ENCODE peak calls at places on chromosomes 13 and 19, in four cellular contexts. W is A549, I is osteoblast, B is right lobe of liver. S is an unnamed sample.
A peak's percentile ranks its signal among the peaks of the same experiment; 100 is the strongest.

GRCh38 chr13:85261757-85262346 is 537.4 kb downstream of the SLITRK6 start:
- DNase-seq in W (no peak), I (no peak), B (no peak), S (no peak)

GRCh38 chr19:49553451-49554271 is 25.9 kb downstream of the RCN3 start:
- DNase-seq in W (no peak), I (peak; percentile 98), B (no peak), S (peak; percentile 80)

GRCh38 chr13:102825921-102826706 is 19.7 kb upstream of the ERCC5 start:
- DNase-seq in W (no peak), I (peak; percentile 41), B (no peak), S (no peak)

GRCh38 chr13:65999441-65999840 is 1230.7 kb downstream of the PCDH9 start:
- DNase-seq in W (no peak), I (no peak), B (no peak), S (no peak)

GRCh38 chr19:12787458-12787857 is 3.8 kb upstream of the JUNB start:
- DNase-seq in W (no peak), I (no peak), B (no peak), S (no peak)

GRCh38 chr13:48403929-48404328 is 9.0 kb downstream of the LPAR6 start:
- DNase-seq in W (no peak), I (no peak), B (no peak), S (no peak)

GRCh38 chr13:33994826-33995502 is 177.0 kb downstream of the RFC3 start:
- DNase-seq in W (no peak), I (no peak), B (no peak), S (no peak)

GRCh38 chr19:14718522-14719113 is 28.8 kb downstream of the ZNF333 start:
- DNase-seq in W (no peak), I (no peak), B (no peak), S (no peak)

GRCh38 chr13:98992355-98992754 is 14.5 kb upstream of the DOCK9 start:
- DNase-seq in W (no peak), I (no peak), B (no peak), S (no peak)

GRCh38 chr19:1259873-1260748 is 9.0 kb upstream of the CIRBP start:
- DNase-seq in W (no peak), I (peak; percentile 93), B (no peak), S (peak; percentile 76)

GRCh38 chr13:113112893-113113845 is 7.6 kb downstream of the F7 start:
- DNase-seq in W (no peak), I (peak; percentile 58), B (no peak), S (no peak)

GRCh38 chr13:113110852-113111315 is 5.3 kb downstream of the F7 start:
- DNase-seq in W (no peak), I (peak; percentile 26), B (peak; percentile 45), S (no peak)

GRCh38 chr13:113106666-113107065 is 1.1 kb downstream of the F7 start:
- DNase-seq in W (no peak), I (no peak), B (no peak), S (no peak)

GRCh38 chr13:113109151-113110047 is 3.8 kb downstream of the F7 start:
- DNase-seq in W (no peak), I (peak; percentile 66), B (peak; percentile 53), S (peak; percentile 60)

DNA sequence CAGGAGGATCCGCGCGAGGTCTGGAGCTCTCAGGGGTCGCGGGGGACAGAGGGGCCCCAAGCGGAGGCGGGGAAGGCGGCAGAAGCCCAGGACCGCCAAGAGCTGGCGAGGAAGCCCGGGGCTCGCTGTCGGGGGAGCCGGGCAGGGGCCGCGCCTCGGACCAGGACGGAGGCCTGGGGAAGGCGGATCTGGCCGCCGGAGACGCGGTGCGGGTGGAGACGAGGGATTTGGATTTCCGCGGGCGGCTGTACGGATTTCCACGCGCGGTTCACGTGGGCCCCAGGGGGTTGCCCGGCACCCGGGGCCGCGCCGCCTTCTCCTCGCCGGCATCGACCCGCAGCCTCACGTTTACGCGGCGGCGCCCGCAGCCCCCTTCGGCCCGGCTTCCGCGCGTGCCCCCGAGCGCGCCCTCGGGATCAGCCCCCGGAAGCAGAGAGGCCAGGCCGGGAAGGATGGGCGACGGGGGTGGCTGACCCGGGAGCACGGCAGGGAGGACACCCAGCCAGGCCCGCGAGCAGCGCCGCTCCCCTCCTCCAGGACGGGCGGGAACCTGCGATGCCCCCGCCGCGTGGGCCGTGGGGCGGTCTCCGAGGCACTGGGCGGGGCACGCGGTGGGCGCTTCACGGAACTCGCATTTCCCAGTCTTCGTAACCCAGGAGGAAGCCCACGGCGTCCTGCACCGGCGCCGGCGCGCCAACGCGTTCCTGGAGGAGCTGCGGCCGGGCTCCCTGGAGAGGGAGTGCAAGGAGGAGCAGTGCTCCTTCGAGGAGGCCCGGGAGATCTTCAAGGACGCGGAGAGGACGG is 4.7 kb downstream of the F7 start:
- DNase-seq in W (no peak), I (peak; percentile 89), B (peak; percentile 54), S (no peak)
- H3K4me3 ChIP-seq in W (no peak overlapping the region), I (no peak overlapping the region), B (peak overlapping the region; percentile 20), S (peak overlapping the region; percentile 14)

DNA sequence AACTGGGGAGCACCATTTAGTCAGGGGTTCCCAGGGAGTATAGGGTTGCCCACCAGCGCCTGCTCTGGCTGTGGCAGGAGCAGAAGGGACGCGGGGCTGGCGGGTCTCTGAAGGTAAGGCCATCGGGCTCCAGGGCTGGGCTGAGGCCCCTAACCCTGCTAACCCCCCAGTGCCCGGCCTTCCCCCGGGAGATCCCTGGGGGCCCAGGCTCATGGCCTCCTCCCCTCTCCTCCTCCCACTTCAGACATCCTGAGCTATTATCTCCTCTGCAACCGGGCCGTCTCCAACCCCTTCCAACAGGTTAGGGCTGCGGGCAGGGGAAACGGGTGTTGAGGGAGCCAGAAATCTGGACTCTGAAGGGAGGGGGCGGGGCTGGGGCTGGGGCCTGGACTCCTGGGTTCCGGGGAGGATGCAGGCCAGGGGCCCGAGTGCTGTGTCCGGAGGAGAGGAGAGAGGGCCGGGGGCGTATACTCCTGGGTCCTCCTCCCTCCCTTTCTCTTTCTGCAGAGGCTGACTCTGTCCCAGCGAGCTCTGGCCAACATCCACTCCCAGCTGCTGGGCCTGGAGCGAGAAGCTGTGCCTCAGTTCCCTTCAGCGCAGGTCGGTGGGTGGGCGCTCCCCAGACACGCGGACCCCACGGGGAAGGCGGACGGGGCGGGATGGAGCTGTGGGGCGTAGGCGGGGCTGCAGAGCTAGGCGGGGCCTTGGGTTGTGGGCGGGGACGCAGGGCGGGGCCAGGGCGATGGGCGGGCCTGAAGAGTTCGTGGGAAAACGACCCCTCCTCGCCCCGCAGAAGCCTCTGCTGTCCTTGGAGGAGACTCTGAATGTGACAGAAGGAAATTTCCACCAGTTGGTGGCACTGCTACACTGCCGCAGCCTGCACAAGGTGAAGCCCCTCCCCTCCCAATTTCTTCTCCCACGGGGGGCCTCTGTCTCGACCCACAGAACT is 15.3 kb downstream of the TTYH1 start:
- DNase-seq in W (no peak), I (peak; percentile 92), B (no peak), S (peak; percentile 59)
- TF ChIP-seq CTCF in W (peak; percentile 43), I (no peak), B (peak; percentile 19), S (no peak)

GRCh38 chr13:27131906-27132305 is 39.7 kb downstream of the USP12 start:
- DNase-seq in W (no peak), I (no peak), B (no peak), S (no peak)

GRCh38 chr13:27128825-27129627 is 42.6 kb downstream of the USP12 start:
- DNase-seq in W (no peak), I (peak; percentile 32), B (no peak), S (no peak)

GRCh38 chr13:27132538-27132937 is 39.1 kb downstream of the USP12 start:
- DNase-seq in W (no peak), I (no peak), B (no peak), S (no peak)

GRCh38 chr13:27130223-27131015 is 41.2 kb downstream of the USP12 start:
- DNase-seq in W (no peak), I (peak; percentile 44), B (no peak), S (no peak)

GRCh38 chr13:27131202-27131623 is 40.4 kb downstream of the USP12 start:
- DNase-seq in W (no peak), I (peak; percentile 23), B (no peak), S (no peak)
- H3K4me1 ChIP-seq in W (peaks cover 32% of the 10 kb centered on the region), I (peaks cover 24% of the 10 kb centered on the region), B (peaks cover 89% of the 10 kb centered on the region), S (peaks cover 7% of the 10 kb centered on the region)

GRCh38 chr19:55643003-55643732 is at the start of gene ZNF581:
- DNase-seq in W (peak; percentile 97), I (peak; percentile 99), B (peak; percentile 78), S (peak; percentile 69)

GRCh38 chr19:55643733-55644116 is 276 bp downstream of the ZNF581 start:
- DNase-seq in W (no peak), I (peak; percentile 93), B (peak; percentile 57), S (no peak)

GRCh38 chr19:55645512-55645881 is 2.0 kb downstream of the ZNF581 start:
- DNase-seq in W (no peak), I (peak; percentile 62), B (no peak), S (no peak)

GRCh38 chr19:55644191-55644833 is 863 bp downstream of the ZNF581 start:
- DNase-seq in W (no peak), I (peak; percentile 89), B (peak; percentile 50), S (no peak)

DNA sequence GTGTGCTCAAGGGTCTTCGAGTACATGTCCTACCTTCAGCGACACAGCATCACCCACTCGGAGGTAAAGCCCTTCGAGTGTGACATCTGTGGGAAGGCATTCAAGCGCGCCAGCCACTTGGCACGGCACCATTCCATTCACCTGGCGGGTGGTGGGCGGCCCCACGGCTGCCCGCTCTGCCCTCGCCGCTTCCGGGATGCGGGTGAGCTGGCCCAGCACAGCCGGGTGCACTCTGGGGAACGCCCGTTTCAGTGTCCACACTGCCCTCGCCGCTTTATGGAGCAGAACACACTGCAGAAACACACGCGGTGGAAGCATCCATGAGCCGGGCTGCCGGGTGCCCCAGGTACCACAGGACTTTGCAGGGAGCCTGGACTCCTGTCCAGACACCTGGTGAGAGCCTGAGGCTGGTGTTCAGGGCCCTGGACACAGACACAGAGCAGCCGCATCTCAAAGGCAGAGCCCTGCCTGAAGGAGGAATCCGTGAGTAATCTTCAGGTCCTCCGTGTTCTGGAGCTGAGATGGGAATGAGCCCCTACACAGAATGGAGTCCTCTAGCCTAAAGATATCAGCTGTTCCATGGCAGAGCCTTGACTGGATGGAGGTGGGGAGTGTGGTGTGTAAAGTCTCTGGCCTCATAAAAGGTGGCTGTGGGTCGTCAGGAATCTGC is 1.5 kb downstream of the ZNF581 start:
- DNase-seq in W (no peak), I (peak; percentile 87), B (no peak), S (no peak)
- H3K4me3 ChIP-seq in W (peak overlapping the region; percentile 63), I (peak overlapping the region; percentile 85), B (no peak overlapping the region), S (no peak overlapping the region)

GRCh38 chr19:8506402-8506957 is 4.0 kb upstream of the PRAM1 start:
- DNase-seq in W (peak; percentile 43), I (no peak), B (no peak), S (peak; percentile 47)
- TF ChIP-seq CTCF in W (peak; percentile 5), I (no peak), B (no peak), S (no peak)

DNA sequence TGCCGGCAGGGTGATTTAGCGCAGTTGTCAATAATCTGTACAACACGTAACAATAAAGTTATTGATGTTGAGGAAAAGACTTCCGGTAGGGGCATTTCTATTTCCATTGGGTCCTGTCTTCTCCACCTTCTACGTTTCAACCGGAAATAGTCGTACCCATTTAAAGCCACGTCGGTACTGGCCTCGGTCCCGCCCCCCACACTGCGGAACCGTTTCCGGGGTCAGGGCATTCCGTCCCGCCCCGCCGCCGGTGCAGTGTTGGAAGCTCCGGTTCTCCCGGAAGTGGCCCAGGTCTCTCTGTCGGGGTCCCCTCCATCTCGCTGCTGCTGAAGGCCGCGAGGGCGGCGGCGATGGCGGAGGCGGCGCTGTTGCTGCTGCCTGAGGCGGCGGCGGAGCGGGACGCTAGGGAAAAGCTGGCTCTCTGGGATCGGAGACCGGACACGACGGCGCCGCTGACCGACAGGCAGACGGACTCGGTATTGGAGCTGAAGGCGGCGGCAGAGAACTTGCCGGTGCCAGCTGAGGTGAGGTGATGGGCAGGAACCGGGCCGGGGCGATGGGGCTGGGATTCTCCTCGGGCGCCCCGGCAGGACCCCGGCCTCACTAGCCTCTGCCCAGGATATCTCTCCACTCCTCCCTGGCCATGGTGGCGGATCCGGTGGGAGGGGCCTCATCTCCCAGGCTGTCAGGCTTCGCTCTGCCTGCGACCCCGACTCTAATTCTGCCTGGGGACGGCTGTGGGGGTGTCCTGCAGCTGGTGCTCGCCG is at the start of gene COG3:
- DNase-seq in W (peak; percentile 94), I (peak; percentile 96), B (peak; percentile 95), S (peak; percentile 95)
- H3K4me1 ChIP-seq in W (peaks cover 8% of the 10 kb centered on the region), I (peaks cover 17% of the 10 kb centered on the region), B (peaks cover 32% of the 10 kb centered on the region), S (peaks cover 23% of the 10 kb centered on the region)

S was measured in pancreas.